ENCODE peak calls at places on chromosomes 12 and 14, in ten cellular contexts. One of them, this sample, is unnamed.

GRCh38 chr14:33210304-33210703 is 271.6 kb downstream of the NPAS3 start:
- DNase-seq in hepatocyte: peak; percentile 38
- DNase-seq in GM23248: peak; percentile 41
- DNase-seq in adrenal gland: peak; percentile 22
- DNase-seq in upper lobe of right lung: no peak
- DNase-seq in left lung: no peak
- DNase-seq in tibial nerve: no peak
- DNase-seq in psoas muscle: no peak
- DNase-seq in NB4: peak; percentile 8
- DNase-seq in prostate gland: no peak
- DNase-seq in this sample: peak; percentile 28

GRCh38 chr14:31181271-31181670 is 26.3 kb downstream of the HECTD1 start:
- DNase-seq in upper lobe of right lung: no peak
- DNase-seq in adrenal gland: no peak
- DNase-seq in left lung: no peak
- DNase-seq in prostate gland: no peak
- DNase-seq in NB4: no peak
- DNase-seq in tibial nerve: no peak
- DNase-seq in GM23248: no peak
- DNase-seq in hepatocyte: no peak
- DNase-seq in psoas muscle: no peak
- DNase-seq in this sample: no peak

GRCh38 chr14:92783813-92784431 is 10.2 kb upstream of the GOLGA5 start:
- DNase-seq in tibial nerve: no peak
- DNase-seq in NB4: peak; percentile 57
- DNase-seq in upper lobe of right lung: no peak
- DNase-seq in adrenal gland: no peak
- DNase-seq in left lung: no peak
- DNase-seq in prostate gland: peak; percentile 54
- DNase-seq in hepatocyte: peak; percentile 71
- DNase-seq in psoas muscle: no peak
- DNase-seq in GM23248: peak; percentile 68
- DNase-seq in this sample: peak; percentile 48

GRCh38 chr12:94126067-94126466 is 22.3 kb upstream of the PLXNC1 start:
- DNase-seq in adrenal gland: no peak
- DNase-seq in tibial nerve: no peak
- DNase-seq in left lung: no peak
- DNase-seq in psoas muscle: no peak
- DNase-seq in prostate gland: no peak
- DNase-seq in NB4: no peak
- DNase-seq in GM23248: no peak
- DNase-seq in hepatocyte: no peak
- DNase-seq in upper lobe of right lung: no peak
- DNase-seq in this sample: no peak

GRCh38 chr12:109154485-109155438 is 38.4 kb downstream of the ACACB start:
- DNase-seq in hepatocyte: peak; percentile 91
- DNase-seq in adrenal gland: peak; percentile 93
- DNase-seq in tibial nerve: peak; percentile 74
- DNase-seq in prostate gland: peak; percentile 76
- DNase-seq in upper lobe of right lung: peak; percentile 93
- DNase-seq in psoas muscle: peak; percentile 87
- DNase-seq in NB4: peak; percentile 92
- DNase-seq in GM23248: peak; percentile 89
- DNase-seq in left lung: peak; percentile 86
- DNase-seq in this sample: peak; percentile 13

GRCh38 chr14:69405762-69406161 is 7.3 kb downstream of the SLC39A9 start:
- DNase-seq in NB4: no peak
- DNase-seq in prostate gland: no peak
- DNase-seq in tibial nerve: no peak
- DNase-seq in upper lobe of right lung: no peak
- DNase-seq in adrenal gland: no peak
- DNase-seq in psoas muscle: no peak
- DNase-seq in GM23248: no peak
- DNase-seq in hepatocyte: no peak
- DNase-seq in left lung: no peak
- DNase-seq in this sample: no peak

GRCh38 chr12:32002848-32003493 is 43.8 kb downstream of the RESF1 start:
- DNase-seq in tibial nerve: no peak
- DNase-seq in GM23248: peak; percentile 24
- DNase-seq in left lung: no peak
- DNase-seq in upper lobe of right lung: no peak
- DNase-seq in NB4: no peak
- DNase-seq in adrenal gland: no peak
- DNase-seq in hepatocyte: no peak
- DNase-seq in psoas muscle: no peak
- DNase-seq in prostate gland: no peak
- DNase-seq in this sample: no peak

GRCh38 chr12:57609091-57609780 is 2.0 kb upstream of the ARHGEF25 start:
- DNase-seq in prostate gland: no peak
- DNase-seq in tibial nerve: no peak
- DNase-seq in hepatocyte: no peak
- DNase-seq in upper lobe of right lung: no peak
- DNase-seq in NB4: no peak
- DNase-seq in GM23248: no peak
- DNase-seq in adrenal gland: no peak
- DNase-seq in left lung: no peak
- DNase-seq in psoas muscle: no peak
- DNase-seq in this sample: no peak

GRCh38 chr12:25861226-25861625 is 97.3 kb upstream of the RASSF8 start:
- DNase-seq in psoas muscle: no peak
- DNase-seq in GM23248: no peak
- DNase-seq in NB4: no peak
- DNase-seq in prostate gland: no peak
- DNase-seq in upper lobe of right lung: no peak
- DNase-seq in hepatocyte: no peak
- DNase-seq in left lung: no peak
- DNase-seq in tibial nerve: no peak
- DNase-seq in adrenal gland: no peak
- DNase-seq in this sample: no peak

GRCh38 chr12:63079791-63080395 is 71.1 kb downstream of the AVPR1A start:
- DNase-seq in upper lobe of right lung: no peak
- DNase-seq in psoas muscle: no peak
- DNase-seq in prostate gland: no peak
- DNase-seq in adrenal gland: no peak
- DNase-seq in NB4: no peak
- DNase-seq in left lung: no peak
- DNase-seq in GM23248: no peak
- DNase-seq in tibial nerve: no peak
- DNase-seq in hepatocyte: no peak
- DNase-seq in this sample: no peak

GRCh38 chr14:53367631-53368030 is 214.5 kb upstream of the DDHD1 start:
- DNase-seq in GM23248: peak; percentile 49
- DNase-seq in NB4: no peak
- DNase-seq in hepatocyte: peak; percentile 24
- DNase-seq in psoas muscle: no peak
- DNase-seq in adrenal gland: no peak
- DNase-seq in tibial nerve: no peak
- DNase-seq in prostate gland: no peak
- DNase-seq in upper lobe of right lung: no peak
- DNase-seq in left lung: no peak
- DNase-seq in this sample: no peak

GRCh38 chr14:105300542-105301102 is at the start of gene BRF1:
- DNase-seq in GM23248: peak; percentile 96
- DNase-seq in NB4: peak; percentile 67
- DNase-seq in tibial nerve: peak; percentile 91
- DNase-seq in hepatocyte: peak; percentile 98
- DNase-seq in upper lobe of right lung: peak; percentile 99
- DNase-seq in adrenal gland: peak; percentile 94
- DNase-seq in prostate gland: peak; percentile 93
- DNase-seq in psoas muscle: peak; percentile 97
- DNase-seq in left lung: peak; percentile 96
- DNase-seq in this sample: peak; percentile 75

GRCh38 chr12:80513211-80513610 is 69.2 kb downstream of the PTPRQ start:
- DNase-seq in tibial nerve: no peak
- DNase-seq in GM23248: no peak
- DNase-seq in NB4: no peak
- DNase-seq in psoas muscle: no peak
- DNase-seq in upper lobe of right lung: no peak
- DNase-seq in prostate gland: no peak
- DNase-seq in adrenal gland: no peak
- DNase-seq in left lung: peak; percentile 25
- DNase-seq in hepatocyte: no peak
- DNase-seq in this sample: no peak

GRCh38 chr14:94620597-94620996 is 8.4 kb downstream of the SERPINA3 start:
- DNase-seq in hepatocyte: no peak
- DNase-seq in psoas muscle: no peak
- DNase-seq in NB4: no peak
- DNase-seq in upper lobe of right lung: no peak
- DNase-seq in adrenal gland: peak; percentile 8
- DNase-seq in prostate gland: no peak
- DNase-seq in GM23248: no peak
- DNase-seq in tibial nerve: no peak
- DNase-seq in left lung: no peak
- DNase-seq in this sample: no peak

GRCh38 chr12:58367041-58367440 is 425.7 kb downstream of the ATP23 start:
- DNase-seq in adrenal gland: no peak
- DNase-seq in NB4: no peak
- DNase-seq in left lung: no peak
- DNase-seq in hepatocyte: no peak
- DNase-seq in GM23248: peak; percentile 42
- DNase-seq in prostate gland: no peak
- DNase-seq in psoas muscle: no peak
- DNase-seq in tibial nerve: no peak
- DNase-seq in upper lobe of right lung: no peak
- DNase-seq in this sample: no peak

GRCh38 chr12:54368016-54368708 is 3.9 kb upstream of the GPR84 start:
- DNase-seq in prostate gland: no peak
- DNase-seq in upper lobe of right lung: no peak
- DNase-seq in adrenal gland: no peak
- DNase-seq in psoas muscle: no peak
- DNase-seq in GM23248: no peak
- DNase-seq in tibial nerve: no peak
- DNase-seq in hepatocyte: no peak
- DNase-seq in NB4: no peak
- DNase-seq in left lung: no peak
- DNase-seq in this sample: no peak
- H3K4me3 ChIP-seq in prostate gland: no peak overlapping the region
- H3K4me3 ChIP-seq in upper lobe of right lung: peak overlapping the region; percentile 30
- H3K4me3 ChIP-seq in adrenal gland: no peak overlapping the region
- H3K4me3 ChIP-seq in psoas muscle: peak overlapping the region; percentile 52
- H3K4me3 ChIP-seq in GM23248: peak overlapping the region; percentile 74
- H3K4me3 ChIP-seq in tibial nerve: peak overlapping the region; percentile 56
- H3K4me3 ChIP-seq in hepatocyte: no peak overlapping the region
- H3K4me3 ChIP-seq in NB4: peak overlapping the region; percentile 51
- H3K4me3 ChIP-seq in left lung: no peak overlapping the region
- H3K4me3 ChIP-seq in this sample: no peak overlapping the region

GRCh38 chr12:50842637-50843493 is at the start of gene TMPRSS12:
- DNase-seq in psoas muscle: peak; percentile 36
- DNase-seq in GM23248: no peak
- DNase-seq in NB4: no peak
- DNase-seq in tibial nerve: no peak
- DNase-seq in prostate gland: peak; percentile 48
- DNase-seq in upper lobe of right lung: peak; percentile 78
- DNase-seq in adrenal gland: peak; percentile 69
- DNase-seq in hepatocyte: peak; percentile 12
- DNase-seq in left lung: peak; percentile 58
- DNase-seq in this sample: no peak
- H3K4me3 ChIP-seq in psoas muscle: peak within 1 kb of the TSS; percentile 58
- H3K4me3 ChIP-seq in GM23248: no peak within 1 kb of the TSS
- H3K4me3 ChIP-seq in NB4: no peak within 1 kb of the TSS
- H3K4me3 ChIP-seq in tibial nerve: peak within 1 kb of the TSS; percentile 27
- H3K4me3 ChIP-seq in prostate gland: peak within 1 kb of the TSS; percentile 25
- H3K4me3 ChIP-seq in upper lobe of right lung: peak within 1 kb of the TSS; percentile 39
- H3K4me3 ChIP-seq in adrenal gland: no peak within 1 kb of the TSS
- H3K4me3 ChIP-seq in hepatocyte: no peak within 1 kb of the TSS
- H3K4me3 ChIP-seq in left lung: peak within 1 kb of the TSS; percentile 26
- H3K4me3 ChIP-seq in this sample: no peak within 1 kb of the TSS

GRCh38 chr14:76926521-76927251 is 100.5 kb downstream of the LRRC74A start:
- DNase-seq in hepatocyte: peak; percentile 63
- DNase-seq in psoas muscle: no peak
- DNase-seq in GM23248: peak; percentile 93
- DNase-seq in tibial nerve: peak; percentile 47
- DNase-seq in prostate gland: no peak
- DNase-seq in left lung: no peak
- DNase-seq in NB4: peak; percentile 55
- DNase-seq in adrenal gland: peak; percentile 62
- DNase-seq in upper lobe of right lung: no peak
- DNase-seq in this sample: no peak

GRCh38 chr14:76930549-76930948 is 98.0 kb downstream of the IRF2BPL start:
- DNase-seq in hepatocyte: no peak
- DNase-seq in prostate gland: no peak
- DNase-seq in tibial nerve: no peak
- DNase-seq in GM23248: no peak
- DNase-seq in left lung: no peak
- DNase-seq in psoas muscle: no peak
- DNase-seq in NB4: no peak
- DNase-seq in upper lobe of right lung: no peak
- DNase-seq in adrenal gland: no peak
- DNase-seq in this sample: no peak

GRCh38 chr14:76929927-76930326 is 98.6 kb downstream of the IRF2BPL start:
- DNase-seq in psoas muscle: no peak
- DNase-seq in upper lobe of right lung: no peak
- DNase-seq in hepatocyte: no peak
- DNase-seq in tibial nerve: no peak
- DNase-seq in NB4: peak; percentile 93
- DNase-seq in adrenal gland: peak; percentile 85
- DNase-seq in GM23248: peak; percentile 74
- DNase-seq in left lung: no peak
- DNase-seq in prostate gland: no peak
- DNase-seq in this sample: no peak

GRCh38 chr14:76931629-76932402 is 96.7 kb downstream of the IRF2BPL start:
- DNase-seq in left lung: no peak
- DNase-seq in GM23248: no peak
- DNase-seq in NB4: no peak
- DNase-seq in adrenal gland: no peak
- DNase-seq in prostate gland: no peak
- DNase-seq in hepatocyte: no peak
- DNase-seq in upper lobe of right lung: no peak
- DNase-seq in tibial nerve: no peak
- DNase-seq in psoas muscle: no peak
- DNase-seq in this sample: no peak

DNA sequence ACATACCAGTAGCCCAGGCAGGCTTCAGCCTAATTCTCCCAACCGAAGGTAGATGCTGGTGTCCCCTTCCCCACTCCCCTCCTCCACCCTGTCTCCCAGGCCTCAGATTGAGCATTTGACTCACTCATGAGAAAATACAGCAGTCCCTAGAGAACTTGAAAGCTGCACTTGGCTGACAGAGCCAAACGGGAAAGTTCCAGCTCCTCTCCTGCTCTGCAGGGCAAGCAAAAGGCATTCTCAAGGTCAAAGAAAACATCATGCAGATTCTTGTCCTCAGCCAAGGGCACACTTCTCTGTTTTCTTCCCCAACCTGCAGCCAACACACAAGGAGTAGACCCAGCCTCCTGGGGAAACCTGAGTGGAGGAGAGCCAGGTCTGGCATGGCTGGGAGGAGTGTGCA is 100.2 kb downstream of the IRF2BPL start:
- DNase-seq in left lung: no peak
- DNase-seq in upper lobe of right lung: no peak
- DNase-seq in GM23248: peak; percentile 25
- DNase-seq in adrenal gland: peak; percentile 43
- DNase-seq in hepatocyte: no peak
- DNase-seq in tibial nerve: no peak
- DNase-seq in prostate gland: no peak
- DNase-seq in NB4: no peak
- DNase-seq in psoas muscle: no peak
- DNase-seq in this sample: no peak
- H3K4me3 ChIP-seq in left lung: no peak overlapping the region
- H3K4me3 ChIP-seq in upper lobe of right lung: no peak overlapping the region
- H3K4me3 ChIP-seq in GM23248: no peak overlapping the region
- H3K4me3 ChIP-seq in adrenal gland: no peak overlapping the region
- H3K4me3 ChIP-seq in hepatocyte: no peak overlapping the region
- H3K4me3 ChIP-seq in tibial nerve: no peak overlapping the region
- H3K4me3 ChIP-seq in prostate gland: no peak overlapping the region
- H3K4me3 ChIP-seq in NB4: no peak overlapping the region
- H3K4me3 ChIP-seq in psoas muscle: no peak overlapping the region
- H3K4me3 ChIP-seq in this sample: no peak overlapping the region

GRCh38 chr12:46389130-46389616 is 16.6 kb upstream of the SLC38A2 start:
- DNase-seq in upper lobe of right lung: no peak
- DNase-seq in prostate gland: no peak
- DNase-seq in tibial nerve: peak; percentile 48
- DNase-seq in NB4: no peak
- DNase-seq in psoas muscle: no peak
- DNase-seq in left lung: no peak
- DNase-seq in adrenal gland: peak; percentile 45
- DNase-seq in hepatocyte: no peak
- DNase-seq in GM23248: peak; percentile 86
- DNase-seq in this sample: peak; percentile 91
- H3K4me3 ChIP-seq in upper lobe of right lung: no peak overlapping the region
- H3K4me3 ChIP-seq in prostate gland: no peak overlapping the region
- H3K4me3 ChIP-seq in tibial nerve: no peak overlapping the region
- H3K4me3 ChIP-seq in NB4: no peak overlapping the region
- H3K4me3 ChIP-seq in psoas muscle: no peak overlapping the region
- H3K4me3 ChIP-seq in left lung: no peak overlapping the region
- H3K4me3 ChIP-seq in adrenal gland: no peak overlapping the region
- H3K4me3 ChIP-seq in hepatocyte: no peak overlapping the region
- H3K4me3 ChIP-seq in GM23248: peak overlapping the region; percentile 37
- H3K4me3 ChIP-seq in this sample: no peak overlapping the region